ENCODE peak calls at places on chromosomes 2 and 18, in nine cellular contexts. B, N, W, C, M, D, L, Q and U are unnamed samples.

GRCh38 chr18:49486959-49487710 is at the start of gene C18orf32:
- DNase-seq in B (peak; percentile 93), N (peak; percentile 77), W (peak; percentile 98), C (peak; percentile 96), M (peak; percentile 93), D (peak; percentile 93), L (peak; percentile 91), Q (peak; percentile 75), U (peak; percentile 87)

GRCh38 chr2:21041943-21042707 is 1.7 kb downstream of the APOB start:
- DNase-seq in B (peak; percentile 47), N (no peak), W (no peak), C (no peak), M (no peak), D (no peak), L (no peak), Q (no peak), U (no peak)

GRCh38 chr2:119306196-119306590 is 60.4 kb downstream of the C2orf76 start:
- DNase-seq in B (no peak), N (no peak), W (no peak), C (no peak), M (no peak), D (no peak), L (no peak), Q (no peak), U (no peak)

GRCh38 chr2:120432976-120433815 is 87.3 kb downstream of the INHBB start:
- DNase-seq in B (no peak), N (no peak), W (no peak), C (no peak), M (no peak), D (no peak), L (no peak), Q (no peak), U (no peak)

GRCh38 chr18:32349728-32350395 is 120.8 kb downstream of the GAREM1 start:
- DNase-seq in B (peak; percentile 98), N (peak; percentile 69), W (no peak), C (peak; percentile 72), M (no peak), D (peak; percentile 72), L (peak; percentile 74), Q (peak; percentile 76), U (peak; percentile 77)

GRCh38 chr18:37869051-37869450 is 303.5 kb upstream of the CELF4 start:
- DNase-seq in B (no peak), N (no peak), W (no peak), C (no peak), M (no peak), D (no peak), L (peak; percentile 70), Q (no peak), U (no peak)

GRCh38 chr2:85389139-85389538 is 21.0 kb downstream of the CAPG start:
- DNase-seq in B (no peak), N (no peak), W (no peak), C (no peak), M (no peak), D (no peak), L (no peak), Q (no peak), U (no peak)

GRCh38 chr2:29718326-29718725 is 203.1 kb downstream of the ALK start:
- DNase-seq in B (no peak), N (no peak), W (no peak), C (no peak), M (no peak), D (no peak), L (no peak), Q (no peak), U (no peak)

GRCh38 chr2:140183056-140183765 is 1403.0 kb upstream of the NXPH2 start:
- DNase-seq in B (no peak), N (no peak), W (no peak), C (no peak), M (no peak), D (no peak), L (no peak), Q (no peak), U (no peak)

GRCh38 chr18:4060427-4061281 is 394.5 kb downstream of the DLGAP1 start:
- DNase-seq in B (no peak), N (no peak), W (no peak), C (no peak), M (no peak), D (no peak), L (no peak), Q (no peak), U (no peak)

GRCh38 chr18:67672142-67672541 is 155.6 kb upstream of the DSEL start:
- DNase-seq in B (no peak), N (no peak), W (no peak), C (no peak), M (no peak), D (peak; percentile 54), L (no peak), Q (no peak), U (no peak)

GRCh38 chr2:27762951-27763906 is 8.3 kb upstream of the MRPL33 start:
- DNase-seq in B (peak; percentile 24), N (no peak), W (no peak), C (no peak), M (no peak), D (peak; percentile 23), L (no peak), Q (no peak), U (no peak)

GRCh38 chr2:112153179-112153490 is 14.9 kb downstream of the FBLN7 start:
- DNase-seq in B (no peak), N (peak; percentile 95), W (peak; percentile 30), C (peak; percentile 24), M (no peak), D (peak; percentile 6), L (no peak), Q (no peak), U (no peak)

GRCh38 chr18:79566841-79567370 is 112.7 kb upstream of the CTDP1 start:
- DNase-seq in B (no peak), N (no peak), W (peak; percentile 38), C (no peak), M (no peak), D (no peak), L (no peak), Q (no peak), U (no peak)

GRCh38 chr2:85410584-85411404 is 628 bp upstream of the CAPG start:
- DNase-seq in B (no peak), N (no peak), W (no peak), C (no peak), M (no peak), D (no peak), L (no peak), Q (no peak), U (no peak)

GRCh38 chr18:76456018-76456750 is 38.9 kb downstream of the ZNF516 start:
- DNase-seq in B (no peak), N (no peak), W (no peak), C (no peak), M (no peak), D (no peak), L (no peak), Q (no peak), U (no peak)

GRCh38 chr2:157592983-157593382 is 35.7 kb downstream of the ACVR1C start:
- DNase-seq in B (peak; percentile 17), N (peak; percentile 23), W (no peak), C (no peak), M (peak; percentile 33), D (peak; percentile 25), L (peak; percentile 58), Q (no peak), U (no peak)

GRCh38 chr2:18387479-18388206 is 172.8 kb downstream of the RDH14 start:
- DNase-seq in B (peak; percentile 83), N (peak; percentile 66), W (peak; percentile 67), C (peak; percentile 84), M (peak; percentile 37), D (peak; percentile 57), L (peak; percentile 74), Q (peak; percentile 63), U (peak; percentile 80)

GRCh38 chr2:130846233-130846632 is 9.5 kb downstream of the ARHGEF4 start:
- DNase-seq in B (no peak), N (no peak), W (no peak), C (no peak), M (no peak), D (no peak), L (no peak), Q (no peak), U (no peak)

GRCh38 chr2:205706769-205707375 is 24.6 kb downstream of the NRP2 start:
- DNase-seq in B (peak; percentile 82), N (peak; percentile 68), W (no peak), C (no peak), M (no peak), D (peak; percentile 84), L (peak; percentile 64), Q (no peak), U (peak; percentile 76)

GRCh38 chr2:180676520-180676919 is 303.9 kb upstream of the UBE2E3 start:
- DNase-seq in B (no peak), N (no peak), W (no peak), C (no peak), M (no peak), D (no peak), L (peak; percentile 40), Q (no peak), U (no peak)

GRCh38 chr2:218343591-218343990 is 13.1 kb upstream of the CATIP start:
- DNase-seq in B (peak; percentile 11), N (no peak), W (no peak), C (no peak), M (no peak), D (peak; percentile 44), L (no peak), Q (no peak), U (no peak)

GRCh38 chr2:41933585-41934322 is 114.1 kb upstream of the PKDCC start:
- DNase-seq in B (peak; percentile 98), N (peak; percentile 86), W (no peak), C (no peak), M (no peak), D (peak; percentile 68), L (no peak), Q (no peak), U (no peak)

GRCh38 chr2:161044937-161045336 is 115.3 kb upstream of the TANK start:
- DNase-seq in B (peak; percentile 89), N (no peak), W (no peak), C (no peak), M (no peak), D (no peak), L (no peak), Q (no peak), U (no peak)

GRCh38 chr18:24262097-24262496 is 123.2 kb downstream of the CABYR start:
- DNase-seq in B (peak; percentile 45), N (no peak), W (no peak), C (no peak), M (no peak), D (no peak), L (no peak), Q (no peak), U (no peak)

GRCh38 chr2:143455317-143455716 is 326.1 kb downstream of the ARHGAP15 start:
- DNase-seq in B (no peak), N (no peak), W (no peak), C (no peak), M (no peak), D (no peak), L (no peak), Q (no peak), U (no peak)

GRCh38 chr2:27051902-27052645 is 606 bp downstream of the AGBL5 start:
- DNase-seq in B (no peak), N (no peak), W (peak; percentile 82), C (peak; percentile 27), M (no peak), D (peak; percentile 16), L (no peak), Q (peak; percentile 16), U (no peak)

GRCh38 chr2:119126650-119127049 is 31.9 kb downstream of the C1QL2 start:
- DNase-seq in B (no peak), N (no peak), W (peak; percentile 78), C (no peak), M (no peak), D (no peak), L (no peak), Q (peak; percentile 72), U (peak; percentile 13)